ENCODE peak calls at places on chromosomes 1 and 21, in eight cellular contexts. C is A673, D is endodermal cell, U is A549, J is transverse colon, Z is esophagus squamous epithelium, O is mammary epithelial cell, M is HCT116. H is an unnamed sample. For H3K4me1, the result is how much of the 10 kb centered on the place peaks cover.

GRCh38 chr1:96236156-96236739 is 485.3 kb upstream of the PTBP2 start:
- DNase-seq in U (peak), Z (no peak), M (peak), J (peak), O (peak), D (peak), C (peak), H (peak)

GRCh38 chr1:24932284-24932683 is 2.2 kb upstream of the RUNX3 start:
- DNase-seq in D (peak), M (peak), J (peak), Z (no peak), O (no peak), U (peak), C (peak), H (peak)

GRCh38 chr1:217924924-217925323 is 293.8 kb downstream of the SPATA17 start:
- DNase-seq in O (no peak), J (no peak), U (no peak), Z (no peak), C (no peak), M (no peak), D (peak), H (no peak)

GRCh38 chr1:212749924-212750535 is 41.5 kb downstream of the NSL1 start:
- DNase-seq in M (peak), Z (no peak), U (peak), C (peak), O (peak), D (peak), J (no peak), H (peak)

GRCh38 chr1:8706995-8707396 is 110.4 kb downstream of the RERE start:
- DNase-seq in D (no peak), U (peak), O (no peak), J (no peak), C (peak), M (no peak), Z (no peak), H (peak)

GRCh38 chr1:232689714-232690113 is 59.8 kb upstream of the SIPA1L2 start:
- DNase-seq in Z (no peak), M (no peak), D (no peak), J (no peak), U (no peak), O (no peak), C (no peak), H (no peak)

GRCh38 chr1:246417813-246418564 is 89.1 kb downstream of the SMYD3 start:
- DNase-seq in Z (no peak), C (no peak), U (no peak), O (no peak), J (no peak), D (no peak), M (no peak), H (no peak)

GRCh38 chr1:155050560-155051341 is at the start of gene ADAM15:
- DNase-seq in M (peak), U (peak), J (peak), D (peak), C (peak), O (peak), Z (no peak), H (peak)

GRCh38 chr1:175174702-175175102 is 17.9 kb downstream of the KIAA0040 start:
- DNase-seq in J (no peak), O (no peak), D (no peak), M (no peak), Z (no peak), C (no peak), U (no peak), H (no peak)

GRCh38 chr21:41171210-41171609 is 3.2 kb downstream of the BACE2 start:
- DNase-seq in C (no peak), O (peak), D (no peak), U (no peak), M (no peak), J (peak), Z (no peak), H (no peak)

GRCh38 chr1:80540605-80541004 is 1260.1 kb upstream of the ADGRL2 start:
- DNase-seq in C (no peak), O (no peak), U (no peak), Z (no peak), D (no peak), J (no peak), M (no peak), H (no peak)

GRCh38 chr1:111648826-111649225 is 29.2 kb downstream of the RAP1A start:
- DNase-seq in D (no peak), C (no peak), M (no peak), O (no peak), Z (no peak), U (no peak), J (no peak), H (no peak)

GRCh38 chr1:175072131-175072941 is 4.7 kb downstream of the TNN start:
- DNase-seq in M (no peak), D (peak), C (peak), U (no peak), O (peak), Z (no peak), J (peak), H (no peak)

GRCh38 chr21:38333290-38334272 is 76.8 kb downstream of the KCNJ15 start:
- DNase-seq in U (no peak), C (no peak), J (no peak), Z (no peak), M (no peak), O (no peak), D (peak), H (no peak)

GRCh38 chr1:51627672-51628071 is 10.8 kb downstream of the OSBPL9 start:
- DNase-seq in U (peak), C (peak), M (no peak), O (peak), D (no peak), J (no peak), Z (no peak), H (peak)

GRCh38 chr1:19300211-19300610 is 11.6 kb upstream of the AKR7A3 start:
- DNase-seq in C (no peak), Z (no peak), J (no peak), M (no peak), U (no peak), D (no peak), O (no peak), H (no peak)

GRCh38 chr1:66852870-66853269 is 51.8 kb upstream of the INSL5 start:
- DNase-seq in D (no peak), J (no peak), O (peak), U (no peak), C (no peak), M (no peak), Z (no peak), H (no peak)

GRCh38 chr1:97919568-97920261 is 1.1 kb downstream of the DPYD start:
- DNase-seq in D (no peak), M (no peak), C (no peak), O (peak), U (no peak), J (no peak), Z (no peak), H (no peak)

GRCh38 chr1:25658791-25659431 is 42.3 kb downstream of the MAN1C1 start:
- DNase-seq in C (no peak), J (peak), U (no peak), D (peak), O (no peak), M (no peak), Z (no peak), H (no peak)

GRCh38 chr1:2340918-2341254 is 50.5 kb downstream of the MORN1 start:
- DNase-seq in M (no peak), Z (no peak), C (no peak), D (no peak), J (no peak), O (no peak), U (no peak), H (no peak)

GRCh38 chr1:71651229-71651628 is 570.4 kb upstream of the ZRANB2 start:
- DNase-seq in D (no peak), U (no peak), O (no peak), J (no peak), C (no peak), M (no peak), Z (no peak), H (no peak)

GRCh38 chr21:14687277-14687642 is 141.1 kb upstream of the SAMSN1 start:
- DNase-seq in C (no peak), J (no peak), M (no peak), Z (no peak), U (no peak), O (no peak), D (no peak), H (no peak)

GRCh38 chr21:14942801-14943490 is 121.9 kb downstream of the NRIP1 start:
- DNase-seq in U (no peak), J (no peak), C (no peak), D (no peak), Z (no peak), M (no peak), O (no peak), H (no peak)

GRCh38 chr1:151047591-151047924 is at the start of gene C1orf56:
- DNase-seq in U (peak), J (peak), O (no peak), D (peak), Z (no peak), C (peak), M (no peak), H (peak)

GRCh38 chr1:168428063-168428731 is 115.6 kb downstream of the XCL2 start:
- DNase-seq in Z (no peak), D (peak), J (no peak), C (no peak), O (no peak), M (no peak), U (no peak), H (no peak)

GRCh38 chr1:108830119-108831008 is 26.5 kb downstream of the AKNAD1 start:
- DNase-seq in U (peak), O (peak), Z (no peak), C (no peak), J (peak), M (peak), D (no peak), H (peak)

GRCh38 chr1:21042920-21043605 is 133.6 kb downstream of the EIF4G3 start:
- DNase-seq in O (no peak), Z (no peak), U (no peak), M (no peak), D (no peak), C (no peak), J (no peak), H (no peak)

GRCh38 chr1:193085263-193085662 is 20.0 kb downstream of the GLRX2 start:
- DNase-seq in D (no peak), C (no peak), O (no peak), M (no peak), J (no peak), Z (no peak), U (no peak), H (no peak)

GRCh38 chr1:153032677-153033308 is 1.8 kb downstream of the SPRR1B start:
- DNase-seq in U (peak), D (peak), J (no peak), C (peak), M (peak), O (peak), Z (no peak), H (peak)

GRCh38 chr1:155981266-155982088 is 3.1 kb upstream of the ARHGEF2 start:
- DNase-seq in C (peak), M (no peak), D (no peak), U (no peak), O (no peak), Z (no peak), J (peak), H (no peak)

GRCh38 chr1:58159424-58159810 is 387.1 kb downstream of the OMA1 start:
- DNase-seq in J (no peak), D (no peak), O (no peak), Z (no peak), M (no peak), C (no peak), U (no peak), H (no peak)

GRCh38 chr1:58158465-58159423 is 387.8 kb downstream of the OMA1 start:
- DNase-seq in M (no peak), D (no peak), J (no peak), C (peak), U (no peak), Z (no peak), O (no peak), H (no peak)

GRCh38 chr1:58156801-58157200 is 389.7 kb downstream of the OMA1 start:
- DNase-seq in M (no peak), Z (no peak), C (no peak), O (no peak), D (no peak), U (no peak), J (no peak), H (no peak)

GRCh38 chr1:58157281-58157680 is 389.2 kb downstream of the OMA1 start:
- DNase-seq in D (no peak), J (no peak), U (no peak), Z (no peak), O (no peak), C (peak), M (no peak), H (no peak)

GRCh38 chr1:58158006-58158405 is 388.5 kb downstream of the OMA1 start:
- DNase-seq in D (no peak), O (no peak), C (no peak), J (no peak), Z (no peak), M (no peak), U (no peak), H (no peak)
- H3K4me3 ChIP-seq in D (peak), O (no peak), C (no peak), J (no peak), Z (no peak), M (no peak), U (no peak), H (no peak)

DNA sequence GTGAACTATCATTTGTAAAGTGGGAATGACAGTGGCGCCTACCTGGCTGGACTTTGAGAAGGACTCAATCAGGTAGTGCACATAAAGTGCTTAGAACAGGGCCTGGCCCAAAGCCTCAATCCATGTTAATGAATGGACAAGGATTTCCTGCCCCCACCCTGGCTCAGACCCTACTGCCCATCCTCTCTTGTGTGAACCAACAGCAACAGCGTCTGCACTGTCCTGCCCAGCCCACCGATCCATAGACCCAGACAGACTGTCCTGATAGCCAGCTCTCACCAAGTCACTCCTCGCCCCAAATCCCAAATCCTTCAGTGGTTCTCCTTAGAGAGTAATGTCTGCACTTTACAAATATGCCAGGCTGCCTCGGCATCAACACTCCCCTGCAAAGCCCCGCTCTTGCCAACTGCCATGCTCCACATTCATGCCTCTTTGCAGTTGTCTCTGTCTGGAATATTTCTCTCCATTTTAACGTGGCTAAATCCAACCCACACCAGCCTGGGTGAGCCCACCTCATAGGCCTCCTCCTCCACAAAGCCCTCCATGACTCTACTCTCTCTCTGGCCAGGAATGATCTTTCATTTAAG is 157.6 kb upstream of the EDN2 start:
- DNase-seq in D (peak), U (no peak), J (no peak), M (no peak), C (no peak), Z (no peak), O (no peak), H (no peak)
- H3K4me1 ChIP-seq in D (under half), U (under half), J (under half), M (under half), C (under half), Z (under half), O (under half), H (under half)

GRCh38 chr21:45386728-45387371 is 18.1 kb upstream of the COL18A1 start:
- DNase-seq in Z (no peak), U (peak), D (peak), C (peak), O (peak), J (no peak), M (no peak), H (peak)
- TF ChIP-seq CTCF in Z (no peak), U (no peak), D (no peak), C (peak), O (no peak), J (no peak), M (no peak), H (no peak)

DNA sequence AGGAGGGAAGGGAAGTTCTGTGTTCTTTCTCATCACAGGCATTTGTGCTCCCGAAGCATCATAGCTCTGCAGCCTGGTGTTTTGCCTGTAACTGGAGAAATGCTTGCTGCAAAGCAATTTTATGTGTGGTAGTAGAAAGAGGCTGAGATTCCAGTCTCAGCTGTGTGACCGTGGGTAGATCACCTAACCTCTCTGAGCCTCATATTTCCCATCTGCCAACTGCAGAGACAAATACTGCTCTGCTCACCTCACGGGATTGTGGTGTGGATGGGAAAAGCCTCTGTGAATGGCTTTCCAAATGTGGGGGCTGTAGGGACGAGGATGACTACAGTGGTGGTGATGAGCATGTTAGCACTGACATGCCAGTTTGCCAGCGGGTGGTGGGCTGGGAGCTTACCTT is 84.0 kb downstream of the MDM4 start:
- DNase-seq in C (no peak), J (no peak), D (no peak), O (no peak), M (no peak), U (no peak), Z (no peak), H (no peak)
- H3K4me3 ChIP-seq in C (no peak), J (no peak), D (no peak), O (no peak), M (no peak), U (no peak), Z (no peak), H (no peak)

GRCh38 chr1:161173711-161174110 is 3.6 kb downstream of the B4GALT3 start:
- DNase-seq in J (no peak), C (no peak), U (no peak), D (no peak), O (no peak), Z (no peak), M (no peak), H (no peak)

GRCh38 chr1:161171191-161171590 is 5.0 kb downstream of the PPOX start:
- DNase-seq in C (no peak), J (no peak), Z (no peak), M (no peak), D (no peak), U (no peak), O (no peak), H (no peak)

GRCh38 chr1:161172776-161173376 is 4.4 kb downstream of the B4GALT3 start:
- DNase-seq in J (no peak), U (no peak), Z (no peak), O (no peak), C (no peak), D (no peak), M (no peak), H (no peak)

GRCh38 chr1:161172349-161172748 is 5.0 kb downstream of the B4GALT3 start:
- DNase-seq in O (no peak), D (no peak), Z (no peak), C (no peak), M (no peak), U (no peak), J (no peak), H (no peak)

DNA sequence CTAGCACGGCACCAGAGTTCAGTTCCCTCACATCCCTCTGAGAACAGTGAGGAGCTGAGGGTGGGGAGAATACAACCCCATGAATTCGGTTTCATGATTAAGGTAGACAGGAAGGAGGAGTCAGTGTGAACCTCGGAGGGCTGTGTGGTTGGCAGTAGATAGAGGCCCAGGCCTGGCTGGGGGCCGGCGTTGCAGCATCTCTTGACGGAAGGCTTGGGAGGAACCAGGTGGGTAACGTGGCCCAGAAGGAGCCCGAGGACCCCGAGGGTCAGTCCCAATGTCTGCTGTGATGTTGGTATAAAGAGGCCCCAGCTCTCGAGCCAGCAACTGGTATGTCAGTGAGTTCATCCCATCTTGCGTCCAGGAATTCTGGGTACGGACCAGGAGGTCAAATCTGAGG is 5.5 kb downstream of the PPOX start:
- DNase-seq in U (no peak), C (no peak), J (no peak), Z (no peak), D (no peak), O (no peak), M (no peak), H (no peak)
- H3K4me1 ChIP-seq in U (under half), C (under half), J (under half), Z (under half), D (under half), O (under half), M (under half), H (under half)

GRCh38 chr1:41284121-41284520 is 42.0 kb upstream of the SCMH1 start:
- DNase-seq in U (no peak), O (no peak), C (no peak), J (no peak), D (no peak), Z (no peak), M (no peak), H (no peak)

GRCh38 chr1:41281367-41281766 is 39.3 kb upstream of the SCMH1 start:
- DNase-seq in C (no peak), J (no peak), Z (no peak), U (no peak), M (no peak), D (no peak), O (no peak), H (no peak)

GRCh38 chr1:41285818-41286217 is 43.7 kb upstream of the SCMH1 start:
- DNase-seq in M (no peak), D (no peak), Z (no peak), U (no peak), J (no peak), C (no peak), O (no peak), H (no peak)

GRCh38 chr1:41280189-41281032 is 38.3 kb upstream of the SCMH1 start:
- DNase-seq in M (no peak), O (no peak), C (no peak), J (no peak), Z (no peak), U (no peak), D (no peak), H (no peak)

GRCh38 chr1:41282679-41283317 is 40.7 kb upstream of the SCMH1 start:
- DNase-seq in J (peak), M (peak), O (peak), D (peak), C (peak), U (peak), Z (no peak), H (peak)
- TF ChIP-seq CTCF in J (peak), M (peak), O (peak), D (peak), C (peak), U (peak), Z (peak), H (peak)

GRCh38 chr1:203985044-203985443 is 87.9 kb upstream of the SOX13 start:
- DNase-seq in C (peak), D (peak), O (no peak), J (no peak), U (no peak), Z (no peak), M (no peak), H (peak)
- H3K4me3 ChIP-seq in C (no peak), D (peak), O (no peak), J (no peak), U (no peak), Z (no peak), M (no peak), H (no peak)

GRCh38 chr21:29184047-29184446 is 53.6 kb downstream of the MAP3K7CL start:
- DNase-seq in O (no peak), C (no peak), D (no peak), Z (no peak), U (no peak), M (no peak), J (no peak), H (no peak)
- H3K4me1 ChIP-seq in O (under half), C (under half), D (under half), Z (under half), U (under half), M (under half), J (under half), H (under half)

GRCh38 chr1:100834779-100835645 is 59.6 kb downstream of the EXTL2 start:
- DNase-seq in M (peak), D (peak), U (peak), Z (no peak), J (no peak), O (peak), C (peak), H (no peak)
- TF ChIP-seq CTCF in M (peak), D (peak), U (peak), Z (no peak), J (peak), O (peak), C (peak), H (peak)